ENCODE peak calls at places on chromosome 20, in eight cellular contexts. Q is activated naive CD4-positive, alpha-beta T cell; F is psoas muscle; Z is CD4-positive, alpha-beta memory T cell; W is amniotic stem cell; B is epithelial cell of esophagus; G is GM03348; O is body of pancreas. I is an unnamed sample.

GRCh38 chr20:32585011-32585518 is at the start of gene NOL4L:
- DNase-seq in Z (peak; percentile 27), O (no peak), W (no peak), G (peak; percentile 65), Q (no peak), F (no peak), B (peak; percentile 46), I (no peak)

GRCh38 chr20:6784767-6785166 is 17.3 kb downstream of the BMP2 start:
- DNase-seq in Z (no peak), B (no peak), Q (no peak), W (no peak), F (no peak), G (no peak), O (no peak), I (no peak)

GRCh38 chr20:5933802-5934436 is 16.4 kb downstream of the TRMT6 start:
- DNase-seq in O (peak; percentile 10), Z (no peak), Q (no peak), W (no peak), F (no peak), G (no peak), B (peak; percentile 50), I (no peak)

GRCh38 chr20:50111120-50111828 is 1.7 kb downstream of the UBE2V1 start:
- DNase-seq in F (no peak), G (peak; percentile 55), B (peak; percentile 84), O (peak; percentile 30), W (peak; percentile 58), Q (no peak), Z (no peak), I (no peak)

GRCh38 chr20:45944151-45944964 is 9.9 kb downstream of the PCIF1 start:
- DNase-seq in Z (no peak), O (no peak), F (no peak), G (no peak), B (peak; percentile 96), Q (no peak), W (no peak), I (no peak)

GRCh38 chr20:48049171-48049570 is 263.9 kb upstream of the SULF2 start:
- DNase-seq in Q (no peak), B (no peak), O (no peak), G (no peak), W (no peak), F (no peak), Z (no peak), I (no peak)

GRCh38 chr20:41248371-41249024 is 69.0 kb downstream of the ZHX3 start:
- DNase-seq in Q (no peak), W (no peak), B (no peak), O (peak; percentile 12), Z (no peak), F (no peak), G (no peak), I (no peak)

GRCh38 chr20:9112541-9113515 is 43.9 kb downstream of the PLCB4 start:
- DNase-seq in B (peak; percentile 61), W (no peak), Z (no peak), F (no peak), G (peak; percentile 22), Q (no peak), O (peak; percentile 22), I (no peak)

GRCh38 chr20:1122388-1123315 is 4.2 kb downstream of the PSMF1 start:
- DNase-seq in Q (no peak), O (peak; percentile 71), B (peak; percentile 47), Z (no peak), F (peak; percentile 31), G (peak; percentile 46), W (no peak), I (peak; percentile 49)

I was measured in left colon.